ENCODE peak calls at places on chromosomes 4 and X, in five cellular contexts. One of them, this sample, is unnamed.

GRCh38 chr4:16916719-16917337 is 18.4 kb upstream of the LDB2 start:
- DNase-seq in spleen: peak
- DNase-seq in IMR-90: no peak
- DNase-seq in breast epithelium: no peak
- DNase-seq in vagina: no peak
- DNase-seq in this sample: peak

GRCh38 chrX:54776987-54777672 is 20.9 kb downstream of the ITIH6 start:
- DNase-seq in breast epithelium: no peak
- DNase-seq in IMR-90: no peak
- DNase-seq in vagina: no peak
- DNase-seq in spleen: no peak
- DNase-seq in this sample: no peak

GRCh38 chr4:160745126-160745525 is 1418.7 kb downstream of the FSTL5 start:
- DNase-seq in spleen: no peak
- DNase-seq in breast epithelium: no peak
- DNase-seq in vagina: no peak
- DNase-seq in IMR-90: no peak
- DNase-seq in this sample: no peak

GRCh38 chr4:153684182-153685073 is at the start of gene TLR2:
- DNase-seq in IMR-90: no peak
- DNase-seq in vagina: no peak
- DNase-seq in breast epithelium: peak
- DNase-seq in spleen: peak
- DNase-seq in this sample: no peak

GRCh38 chrX:154603438-154604430 is 15.3 kb downstream of the CTAG1B start:
- DNase-seq in spleen: no peak
- DNase-seq in vagina: no peak
- DNase-seq in breast epithelium: no peak
- DNase-seq in IMR-90: peak
- DNase-seq in this sample: peak

GRCh38 chr4:135485371-135485770 is 1283.8 kb upstream of the PABPC4L start:
- DNase-seq in spleen: no peak
- DNase-seq in vagina: no peak
- DNase-seq in IMR-90: no peak
- DNase-seq in breast epithelium: no peak
- DNase-seq in this sample: no peak

GRCh38 chrX:13000311-13000811 is 25.5 kb downstream of the TMSB4X start:
- DNase-seq in IMR-90: no peak
- DNase-seq in breast epithelium: no peak
- DNase-seq in vagina: no peak
- DNase-seq in spleen: no peak
- DNase-seq in this sample: no peak

GRCh38 chrX:29530520-29530919 is 684.8 kb upstream of the MAGEB2 start:
- DNase-seq in spleen: no peak
- DNase-seq in vagina: no peak
- DNase-seq in IMR-90: peak
- DNase-seq in breast epithelium: no peak
- DNase-seq in this sample: no peak

GRCh38 chrX:47458528-47458927 is 24.5 kb downstream of the ZNF41 start:
- DNase-seq in spleen: no peak
- DNase-seq in breast epithelium: no peak
- DNase-seq in IMR-90: no peak
- DNase-seq in vagina: no peak
- DNase-seq in this sample: no peak

GRCh38 chr4:46484881-46485280 is 95.0 kb upstream of the GABRA2 start:
- DNase-seq in vagina: no peak
- DNase-seq in IMR-90: peak
- DNase-seq in breast epithelium: no peak
- DNase-seq in spleen: no peak
- DNase-seq in this sample: no peak

GRCh38 chr4:5798447-5798846 is 87.4 kb downstream of the EVC start:
- DNase-seq in breast epithelium: no peak
- DNase-seq in vagina: no peak
- DNase-seq in IMR-90: no peak
- DNase-seq in spleen: peak
- DNase-seq in this sample: no peak

GRCh38 chr4:84582988-84583870 is at the start of gene CDS1:
- DNase-seq in IMR-90: no peak
- DNase-seq in breast epithelium: peak
- DNase-seq in vagina: no peak
- DNase-seq in spleen: peak
- DNase-seq in this sample: no peak

GRCh38 chr4:185925910-185926360 is 113.9 kb upstream of the SORBS2 start:
- DNase-seq in spleen: no peak
- DNase-seq in IMR-90: no peak
- DNase-seq in vagina: no peak
- DNase-seq in breast epithelium: no peak
- DNase-seq in this sample: no peak

GRCh38 chrX:54808109-54808604 is 612 bp downstream of the MAGED2 start:
- DNase-seq in vagina: peak
- DNase-seq in breast epithelium: no peak
- DNase-seq in IMR-90: no peak
- DNase-seq in spleen: peak
- DNase-seq in this sample: no peak

GRCh38 chr4:40481977-40482376 is 146.8 kb downstream of the CHRNA9 start:
- DNase-seq in vagina: no peak
- DNase-seq in spleen: no peak
- DNase-seq in IMR-90: no peak
- DNase-seq in breast epithelium: no peak
- DNase-seq in this sample: no peak

GRCh38 chr4:108336076-108336475 is 167.3 kb upstream of the LEF1 start:
- DNase-seq in breast epithelium: no peak
- DNase-seq in vagina: no peak
- DNase-seq in IMR-90: no peak
- DNase-seq in spleen: no peak
- DNase-seq in this sample: no peak

GRCh38 chr4:66187175-66187720 is 517.0 kb upstream of the EPHA5 start:
- DNase-seq in breast epithelium: no peak
- DNase-seq in spleen: no peak
- DNase-seq in vagina: no peak
- DNase-seq in IMR-90: no peak
- DNase-seq in this sample: no peak

GRCh38 chrX:134807039-134807729 is 148.9 kb upstream of the PLAC1 start:
- DNase-seq in vagina: no peak
- DNase-seq in breast epithelium: peak
- DNase-seq in IMR-90: peak
- DNase-seq in spleen: peak
- DNase-seq in this sample: peak

GRCh38 chr4:121696140-121696640 is 590 bp downstream of the ANXA5 start:
- DNase-seq in spleen: peak
- DNase-seq in breast epithelium: peak
- DNase-seq in vagina: no peak
- DNase-seq in IMR-90: peak
- DNase-seq in this sample: no peak

GRCh38 chr4:15696866-15697265 is 6.0 kb upstream of the BST1 start:
- DNase-seq in breast epithelium: no peak
- DNase-seq in spleen: no peak
- DNase-seq in vagina: no peak
- DNase-seq in IMR-90: no peak
- DNase-seq in this sample: no peak

GRCh38 chr4:73741140-73741749 is 876 bp downstream of the CXCL8 start:
- DNase-seq in vagina: no peak
- DNase-seq in spleen: no peak
- DNase-seq in breast epithelium: no peak
- DNase-seq in IMR-90: peak
- DNase-seq in this sample: no peak

GRCh38 chr4:184384810-184385557 is 89.4 kb downstream of the IRF2 start:
- DNase-seq in IMR-90: peak
- DNase-seq in breast epithelium: no peak
- DNase-seq in spleen: no peak
- DNase-seq in vagina: no peak
- DNase-seq in this sample: no peak

GRCh38 chr4:186144180-186144579 is 39.7 kb downstream of the FAM149A start:
- DNase-seq in vagina: no peak
- DNase-seq in breast epithelium: no peak
- DNase-seq in IMR-90: peak
- DNase-seq in spleen: no peak
- DNase-seq in this sample: no peak

GRCh38 chrX:124395145-124395858 is 48.9 kb downstream of the SH2D1A start:
- DNase-seq in spleen: no peak
- DNase-seq in vagina: no peak
- DNase-seq in breast epithelium: no peak
- DNase-seq in IMR-90: no peak
- DNase-seq in this sample: no peak

GRCh38 chr4:20773144-20773997 is 73.1 kb downstream of the PACRGL start:
- DNase-seq in breast epithelium: no peak
- DNase-seq in IMR-90: peak
- DNase-seq in vagina: no peak
- DNase-seq in spleen: no peak
- DNase-seq in this sample: peak

GRCh38 chr4:22129454-22130075 is 181.0 kb upstream of the KCNIP4 start:
- DNase-seq in IMR-90: peak
- DNase-seq in vagina: no peak
- DNase-seq in breast epithelium: no peak
- DNase-seq in spleen: no peak
- DNase-seq in this sample: no peak

GRCh38 chrX:56766554-56767412 is 37.7 kb downstream of the NBDY start:
- DNase-seq in vagina: peak
- DNase-seq in breast epithelium: no peak
- DNase-seq in spleen: peak
- DNase-seq in IMR-90: peak
- DNase-seq in this sample: no peak

GRCh38 chr4:159267023-159267939 is 164.4 kb downstream of the RAPGEF2 start:
- DNase-seq in vagina: no peak
- DNase-seq in IMR-90: peak
- DNase-seq in spleen: no peak
- DNase-seq in breast epithelium: no peak
- DNase-seq in this sample: no peak
- TF ChIP-seq POLR2A in vagina: no peak
- TF ChIP-seq POLR2A in IMR-90: no peak
- TF ChIP-seq POLR2A in spleen: no peak
- TF ChIP-seq POLR2A in breast epithelium: no peak
- TF ChIP-seq POLR2A in this sample: no peak

DNA sequence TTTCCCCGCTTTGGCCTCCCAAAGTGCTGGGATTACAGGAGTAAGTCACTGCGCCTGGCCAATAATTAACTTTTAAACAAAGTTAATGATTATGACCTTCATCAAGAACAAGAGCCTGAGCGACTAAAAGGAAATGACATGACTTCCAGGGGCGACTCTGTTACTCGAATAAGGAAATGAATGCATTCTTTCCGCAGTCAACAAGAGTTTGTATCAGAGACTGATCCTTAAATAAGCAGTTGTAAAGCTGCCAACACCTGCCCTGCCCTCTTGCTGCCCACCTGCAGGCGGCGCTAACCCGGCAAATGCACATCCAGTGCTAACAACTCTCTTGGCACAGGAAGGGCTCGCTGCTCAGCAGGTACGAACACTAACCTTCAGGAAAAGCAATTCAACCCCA is 27.3 kb downstream of the WDR1 start:
- DNase-seq in IMR-90: no peak
- DNase-seq in vagina: no peak
- DNase-seq in breast epithelium: no peak
- DNase-seq in spleen: peak
- DNase-seq in this sample: no peak
- TF ChIP-seq POLR2A in IMR-90: no peak
- TF ChIP-seq POLR2A in vagina: no peak
- TF ChIP-seq POLR2A in breast epithelium: no peak
- TF ChIP-seq POLR2A in spleen: no peak
- TF ChIP-seq POLR2A in this sample: no peak

DNA sequence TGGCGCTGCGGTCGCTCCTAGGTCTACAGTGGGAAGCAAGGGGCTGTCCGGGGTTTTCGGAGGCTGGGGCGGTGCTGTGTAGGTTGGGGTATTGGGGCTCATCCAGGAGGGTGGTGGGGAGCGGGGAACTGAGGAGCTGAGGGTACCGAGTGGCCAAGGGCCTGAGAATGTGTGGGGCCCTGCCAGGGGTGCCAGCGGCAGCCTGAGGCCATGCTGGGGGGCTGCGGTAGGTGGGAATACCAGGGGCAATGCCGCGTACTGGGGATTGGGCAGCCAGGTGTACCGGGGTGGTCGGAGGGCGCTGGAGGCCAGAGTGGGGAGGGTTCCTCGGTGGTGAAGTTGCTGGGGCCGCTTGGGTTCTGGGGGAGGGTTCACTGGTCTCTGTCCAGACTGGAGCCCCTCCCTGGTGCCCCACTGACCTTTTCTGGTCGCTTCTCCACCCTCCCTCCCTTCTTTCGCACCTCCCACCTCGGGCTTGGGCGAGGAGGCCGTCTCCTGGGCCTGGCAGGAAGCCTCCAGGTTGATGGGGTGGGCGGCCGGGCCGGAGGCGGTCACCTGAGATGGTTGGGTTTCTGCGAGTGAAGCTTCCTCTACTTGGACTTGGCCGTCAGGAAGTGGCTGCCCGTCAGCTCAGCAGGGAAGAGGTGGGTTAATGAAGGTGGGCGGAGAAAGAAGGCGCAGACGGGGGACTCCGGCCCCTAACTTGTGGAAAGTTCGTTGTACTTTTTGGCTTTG is 891 bp downstream of the AKAP17A start:
- DNase-seq in spleen: peak
- DNase-seq in IMR-90: peak
- DNase-seq in breast epithelium: no peak
- DNase-seq in vagina: no peak
- DNase-seq in this sample: no peak
- TF ChIP-seq POLR2A in spleen: no peak
- TF ChIP-seq POLR2A in IMR-90: no peak
- TF ChIP-seq POLR2A in breast epithelium: no peak
- TF ChIP-seq POLR2A in vagina: no peak
- TF ChIP-seq POLR2A in this sample: no peak

GRCh38 chrX:40094041-40094899 is 3.5 kb downstream of the BCOR start:
- DNase-seq in vagina: no peak
- DNase-seq in spleen: peak
- DNase-seq in breast epithelium: no peak
- DNase-seq in IMR-90: peak
- DNase-seq in this sample: no peak
- TF ChIP-seq POLR2A in vagina: no peak
- TF ChIP-seq POLR2A in spleen: no peak
- TF ChIP-seq POLR2A in breast epithelium: no peak
- TF ChIP-seq POLR2A in IMR-90: no peak
- TF ChIP-seq POLR2A in this sample: no peak

GRCh38 chr4:1249148-1249730 is 309 bp upstream of the CTBP1 start:
- DNase-seq in vagina: no peak
- DNase-seq in breast epithelium: peak
- DNase-seq in IMR-90: peak
- DNase-seq in spleen: peak
- DNase-seq in this sample: peak
- TF ChIP-seq POLR2A in vagina: no peak
- TF ChIP-seq POLR2A in breast epithelium: no peak
- TF ChIP-seq POLR2A in IMR-90: peak
- TF ChIP-seq POLR2A in spleen: no peak
- TF ChIP-seq POLR2A in this sample: no peak

DNA sequence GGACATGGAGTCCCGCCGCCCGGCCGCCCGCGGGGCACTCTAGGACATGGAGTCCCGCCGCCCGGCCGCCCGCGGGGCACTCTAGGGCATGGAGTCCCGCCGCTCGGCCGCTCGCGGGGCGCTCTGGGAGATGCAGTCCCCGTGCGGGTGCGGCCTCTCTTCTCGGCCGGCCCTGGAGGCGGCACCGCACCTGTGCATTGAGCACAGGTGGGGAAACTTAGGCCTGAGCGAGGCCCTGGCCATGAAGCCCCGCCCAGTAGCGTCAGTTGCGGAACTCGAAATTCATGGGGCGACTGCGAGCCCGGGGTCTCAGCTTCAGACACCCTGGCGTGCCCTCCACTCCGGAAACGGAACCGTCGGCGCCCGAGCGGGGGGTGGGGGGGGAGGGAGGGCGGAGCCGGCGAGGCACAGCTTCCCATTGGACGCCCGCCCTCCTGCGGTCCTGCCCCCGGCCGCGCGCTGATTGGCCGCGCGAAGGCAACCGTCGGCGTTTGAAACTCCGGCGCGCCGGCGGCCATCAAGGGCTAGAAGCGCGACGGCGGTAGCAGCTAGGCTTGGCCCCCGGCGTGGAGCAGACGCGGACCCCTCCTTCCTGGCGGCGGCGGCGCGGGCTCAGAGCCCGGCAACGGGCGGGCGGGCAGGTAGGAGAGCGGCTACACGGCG is at the start of the genes TACC3 and TMEM129:
- DNase-seq in IMR-90: peak
- DNase-seq in breast epithelium: peak
- DNase-seq in spleen: peak
- DNase-seq in vagina: no peak
- DNase-seq in this sample: peak
- TF ChIP-seq POLR2A in IMR-90: peak
- TF ChIP-seq POLR2A in breast epithelium: no peak
- TF ChIP-seq POLR2A in spleen: no peak
- TF ChIP-seq POLR2A in vagina: no peak
- TF ChIP-seq POLR2A in this sample: peak